ENCODE peak calls at places on chromosomes 6 and 20, in four cellular contexts. G, I, P and N are unnamed samples.

GRCh38 chr6:121033091-121033490 is 301.2 kb downstream of the TBC1D32 start:
- DNase-seq in G (no peak), I (no peak), P (no peak), N (no peak)

GRCh38 chr6:28712982-28713381 is 187.3 kb downstream of the GPX5 start:
- DNase-seq in G (no peak), I (no peak), P (no peak), N (no peak)

GRCh38 chr6:105786449-105786848 is 299.7 kb upstream of the PRDM1 start:
- DNase-seq in G (peak; percentile 80), I (no peak), P (no peak), N (no peak)

GRCh38 chr20:8043687-8044278 is 24.2 kb upstream of the TMX4 start:
- DNase-seq in G (peak; percentile 36), I (peak; percentile 39), P (no peak), N (peak; percentile 14)

GRCh38 chr20:24773751-24774201 is 175.3 kb upstream of the CST7 start:
- DNase-seq in G (no peak), I (no peak), P (peak; percentile 15), N (no peak)

GRCh38 chr6:25138024-25138696 is 141.0 kb upstream of the CARMIL1 start:
- DNase-seq in G (peak; percentile 67), I (no peak), P (peak; percentile 81), N (no peak)

GRCh38 chr20:1949306-1949705 is 44.6 kb downstream of the PDYN start:
- DNase-seq in G (no peak), I (no peak), P (no peak), N (no peak)

GRCh38 chr6:155261146-155261900 is 2.5 kb upstream of the CLDN20 start:
- DNase-seq in G (no peak), I (no peak), P (no peak), N (no peak)

GRCh38 chr20:57616143-57616951 is 3.9 kb downstream of the ZBP1 start:
- DNase-seq in G (no peak), I (no peak), P (no peak), N (no peak)

GRCh38 chr6:97658090-97658489 is 375.1 kb upstream of the MMS22L start:
- DNase-seq in G (no peak), I (no peak), P (no peak), N (no peak)

GRCh38 chr6:170162011-170162770 is 128.7 kb downstream of the DLL1 start:
- DNase-seq in G (no peak), I (no peak), P (no peak), N (no peak)

GRCh38 chr6:23692184-23692583 is 433.8 kb upstream of the NRSN1 start:
- DNase-seq in G (no peak), I (no peak), P (no peak), N (no peak)

GRCh38 chr6:16504608-16505007 is 256.7 kb downstream of the ATXN1 start:
- DNase-seq in G (no peak), I (no peak), P (no peak), N (no peak)

GRCh38 chr6:138088307-138088744 is 18.9 kb downstream of the PERP start:
- DNase-seq in G (no peak), I (no peak), P (no peak), N (no peak)

GRCh38 chr6:2710412-2710811 is 40.3 kb downstream of the MYLK4 start:
- DNase-seq in G (no peak), I (no peak), P (no peak), N (no peak)

GRCh38 chr20:19712737-19713260 is 45.3 kb upstream of the RIN2 start:
- DNase-seq in G (no peak), I (no peak), P (no peak), N (no peak)

GRCh38 chr6:13528232-13528631 is 40.8 kb upstream of the GFOD1 start:
- DNase-seq in G (no peak), I (no peak), P (no peak), N (no peak)

GRCh38 chr6:129766959-129767728 is 57.2 kb upstream of the ARHGAP18 start:
- DNase-seq in G (peak; percentile 19), I (peak; percentile 30), P (no peak), N (peak; percentile 16)

GRCh38 chr20:38165089-38165965 is at the start of gene TGM2:
- DNase-seq in G (peak; percentile 46), I (peak; percentile 96), P (peak; percentile 32), N (peak; percentile 71)

GRCh38 chr20:52859156-52859887 is 112.8 kb upstream of the TSHZ2 start:
- DNase-seq in G (no peak), I (no peak), P (no peak), N (no peak)

GRCh38 chr6:148179786-148180185 is 162.9 kb upstream of the SASH1 start:
- DNase-seq in G (no peak), I (peak; percentile 40), P (no peak), N (no peak)

GRCh38 chr20:33568378-33569289 is 78.7 kb downstream of the CBFA2T2 start:
- DNase-seq in G (no peak), I (no peak), P (no peak), N (peak; percentile 30)

GRCh38 chr6:30508890-30509736 is 19.8 kb downstream of the HLA-E start:
- DNase-seq in G (peak; percentile 60), I (no peak), P (peak; percentile 79), N (no peak)

GRCh38 chr20:49098136-49098535 is 52.0 kb downstream of the CSE1L start:
- DNase-seq in G (no peak), I (no peak), P (no peak), N (no peak)

GRCh38 chr6:582370-582769 is 74.5 kb downstream of the HUS1B start:
- DNase-seq in G (no peak), I (no peak), P (no peak), N (no peak)

GRCh38 chr20:63252157-63252780 is 2.0 kb downstream of the NKAIN4 start:
- DNase-seq in G (no peak), I (no peak), P (no peak), N (no peak)

GRCh38 chr20:24503352-24503931 is 34.0 kb downstream of the SYNDIG1 start:
- DNase-seq in G (no peak), I (no peak), P (no peak), N (no peak)

GRCh38 chr20:62961799-62962198 is 9.3 kb downstream of the SLC17A9 start:
- DNase-seq in G (no peak), I (no peak), P (no peak), N (no peak)

GRCh38 chr6:48016027-48016755 is 94.8 kb downstream of the PTCHD4 start:
- DNase-seq in G (no peak), I (no peak), P (no peak), N (no peak)

GRCh38 chr6:125066964-125067363 is 86.6 kb upstream of the TPD52L1 start:
- DNase-seq in G (peak; percentile 47), I (no peak), P (no peak), N (no peak)

GRCh38 chr6:11650297-11650696 is 112.7 kb downstream of the TMEM170B start:
- DNase-seq in G (no peak), I (no peak), P (no peak), N (no peak)

GRCh38 chr6:14417377-14417776 is 299.8 kb downstream of the CD83 start:
- DNase-seq in G (no peak), I (no peak), P (no peak), N (no peak)

GRCh38 chr6:144840619-144841018 is 555.5 kb downstream of the UTRN start:
- DNase-seq in G (no peak), I (no peak), P (no peak), N (no peak)

GRCh38 chr6:35085359-35086281 is 55.5 kb downstream of the TCP11 start:
- DNase-seq in G (no peak), I (no peak), P (no peak), N (peak; percentile 5)

GRCh38 chr6:35084041-35084491 is 57.1 kb downstream of the TCP11 start:
- DNase-seq in G (no peak), I (no peak), P (no peak), N (peak; percentile 6)

GRCh38 chr6:35086282-35086632 is 54.9 kb downstream of the TCP11 start:
- DNase-seq in G (no peak), I (no peak), P (no peak), N (no peak)

GRCh38 chr6:35083507-35083906 is 57.6 kb downstream of the TCP11 start:
- DNase-seq in G (no peak), I (no peak), P (no peak), N (peak; percentile 14)

GRCh38 chr6:35084511-35085203 is 56.5 kb downstream of the TCP11 start:
- DNase-seq in G (no peak), I (no peak), P (no peak), N (peak; percentile 1)
- TF ChIP-seq SPI1 in G (no peak), I (no peak), P (no peak), N (no peak)

DNA sequence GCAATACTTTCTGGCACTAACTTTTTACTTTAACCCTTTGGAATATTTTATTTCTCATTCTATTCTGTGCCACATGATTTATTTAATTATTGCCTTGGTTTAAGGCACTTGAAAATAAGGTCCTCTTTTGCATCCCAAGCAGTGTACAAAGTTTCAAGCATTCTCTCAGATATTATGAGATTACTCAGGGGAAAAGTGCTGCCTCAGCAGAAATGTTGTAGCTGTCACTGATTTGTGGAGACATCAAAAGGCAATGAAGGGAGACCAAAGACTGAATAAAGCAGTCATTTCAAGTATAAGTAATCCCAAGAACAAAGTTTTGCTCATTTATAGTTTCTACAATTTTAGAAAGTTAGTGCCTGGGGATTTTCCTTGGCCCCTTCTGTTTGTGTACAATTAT is 253.0 kb downstream of the RNF144B start:
- DNase-seq in G (no peak), I (no peak), P (no peak), N (no peak)
- TF ChIP-seq SPI1 in G (no peak), I (no peak), P (no peak), N (no peak)

DNA sequence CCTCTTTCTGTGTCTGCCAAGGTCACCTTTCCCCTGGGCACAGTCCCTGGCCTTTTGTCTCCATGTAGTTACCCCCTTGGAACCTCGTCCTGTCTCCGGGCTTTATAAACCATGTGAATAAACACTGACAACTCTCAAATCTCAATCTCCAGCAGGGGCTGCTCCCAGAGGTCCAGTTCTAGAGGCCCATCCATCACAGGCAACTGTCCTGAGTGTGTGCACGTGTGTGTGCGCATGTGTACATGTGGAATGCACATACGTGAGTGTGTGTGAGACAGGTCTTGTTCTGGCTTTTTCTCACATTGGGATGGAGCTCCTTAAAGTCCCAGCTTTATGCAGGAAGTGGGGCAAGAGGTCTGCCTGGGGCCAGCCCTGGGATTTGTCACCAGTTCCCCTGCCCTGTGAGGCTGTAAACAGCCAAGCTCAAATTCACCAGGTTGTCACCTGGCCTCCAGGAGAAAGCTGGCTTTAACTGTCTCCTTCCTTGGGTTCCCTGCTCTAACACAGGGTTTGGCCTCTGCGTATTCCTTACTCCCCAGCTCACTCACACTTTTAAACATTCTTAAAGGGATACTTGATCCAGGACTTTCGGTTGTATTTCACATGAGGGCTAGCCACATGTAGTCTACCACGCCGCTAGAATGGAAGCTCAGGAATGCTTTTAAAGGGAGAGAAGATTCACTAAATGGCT is 42.7 kb downstream of the RAMACL start:
- DNase-seq in G (no peak), I (no peak), P (no peak), N (no peak)
- TF ChIP-seq SPI1 in G (no peak), I (no peak), P (no peak), N (no peak)

DNA sequence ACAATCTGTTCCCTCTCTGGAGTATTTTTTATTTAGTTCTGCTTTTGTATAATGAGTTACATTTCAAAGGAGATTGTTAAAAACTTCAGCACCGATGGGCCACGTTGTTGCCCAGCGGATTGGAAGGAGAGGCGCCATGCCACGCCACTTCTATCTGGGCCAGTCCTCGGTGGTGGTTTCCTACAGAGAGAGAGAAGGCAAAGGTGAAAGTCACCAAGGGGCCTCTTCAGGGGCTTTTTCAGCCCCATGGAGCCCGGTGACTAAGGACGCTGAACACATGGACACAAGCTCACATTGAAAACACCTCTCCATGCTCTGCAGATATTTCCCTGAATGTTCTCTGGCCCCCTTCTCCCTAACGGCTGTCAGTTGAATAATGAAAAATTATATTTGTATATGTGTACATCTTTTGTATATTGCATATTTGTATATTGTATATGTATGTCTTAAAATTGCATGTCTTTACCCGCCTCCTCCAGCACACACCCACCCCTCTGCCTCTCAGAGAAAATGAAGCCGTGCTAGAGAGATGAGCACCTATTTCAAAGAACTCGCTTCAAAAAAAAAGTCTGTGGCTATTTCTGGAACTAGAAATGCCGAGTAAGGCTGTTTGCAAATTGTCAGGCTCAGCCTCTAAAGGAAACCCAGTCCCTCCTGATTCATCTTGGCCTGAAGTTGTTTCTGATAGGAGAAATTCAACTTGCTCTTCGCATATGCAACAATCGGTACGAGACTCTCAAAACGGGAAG is 91.9 kb upstream of the CDH4 start:
- DNase-seq in G (no peak), I (no peak), P (no peak), N (no peak)
- TF ChIP-seq SPI1 in G (no peak), I (no peak), P (no peak), N (no peak)